ENCODE peak calls at places on chromosomes 4 and X, in eight cellular contexts. T, Q, M, K, J, A, D and E are unnamed samples.
A peak's percentile ranks its signal among the peaks of the same experiment; 100 is the strongest.

GRCh38 chr4:2241003-2241402 is 918 bp downstream of the HAUS3 start:
- DNase-seq in D (no peak), K (no peak), Q (no peak), M (no peak), A (no peak), J (no peak), T (no peak), E (no peak)

GRCh38 chrX:19888419-19888879 is 1.0 kb upstream of the SH3KBP1 start:
- DNase-seq in Q (peak; percentile 29), A (no peak), T (peak; percentile 29), J (peak; percentile 24), D (peak; percentile 79), K (peak; percentile 77), M (no peak), E (peak; percentile 76)

GRCh38 chr4:150510176-150510875 is 71.6 kb upstream of the MAB21L2 start:
- DNase-seq in J (no peak), Q (no peak), M (no peak), T (peak; percentile 62), A (no peak), D (peak; percentile 91), K (peak; percentile 65), E (peak; percentile 65)

GRCh38 chr4:149923736-149924135 is 108.1 kb upstream of the IQCM start:
- DNase-seq in J (no peak), M (no peak), T (no peak), D (no peak), K (no peak), A (no peak), Q (no peak), E (no peak)

GRCh38 chrX:21940356-21940829 is at the start of gene SMS:
- DNase-seq in K (peak; percentile 80), M (peak; percentile 84), D (peak; percentile 67), A (peak; percentile 82), J (peak; percentile 75), Q (peak; percentile 17), T (no peak), E (peak; percentile 86)

GRCh38 chrX:78960888-78961287 is 15.7 kb downstream of the P2RY10 start:
- DNase-seq in J (no peak), A (no peak), D (no peak), T (no peak), K (no peak), Q (no peak), M (no peak), E (no peak)

GRCh38 chr4:185358514-185359433 is 37.0 kb downstream of the LRP2BP start:
- DNase-seq in A (no peak), K (peak; percentile 68), J (no peak), T (no peak), M (no peak), Q (no peak), D (peak; percentile 69), E (peak; percentile 75)

GRCh38 chr4:150411527-150411926 is 170.4 kb upstream of the MAB21L2 start:
- DNase-seq in A (no peak), Q (no peak), T (no peak), M (no peak), D (peak; percentile 6), J (no peak), K (no peak), E (no peak)

GRCh38 chr4:56641494-56642051 is 39.5 kb downstream of the HOPX start:
- DNase-seq in Q (no peak), D (peak; percentile 93), A (no peak), T (peak; percentile 84), J (no peak), K (peak; percentile 94), M (no peak), E (peak; percentile 76)

GRCh38 chrX:108494416-108495095 is 54.9 kb downstream of the COL4A5 start:
- DNase-seq in Q (no peak), M (no peak), A (no peak), D (peak; percentile 20), K (peak; percentile 51), J (no peak), T (no peak), E (peak; percentile 6)

GRCh38 chr4:186291256-186291890 is 25.4 kb downstream of the F11 start:
- DNase-seq in M (no peak), D (no peak), J (no peak), A (no peak), T (no peak), K (no peak), Q (no peak), E (no peak)

GRCh38 chr4:153141238-153141637 is 63.0 kb upstream of the TRIM2 start:
- DNase-seq in J (no peak), Q (no peak), M (no peak), K (no peak), D (no peak), A (no peak), T (no peak), E (no peak)

GRCh38 chr4:169765845-169766244 is 8.1 kb upstream of the HPF1 start:
- DNase-seq in K (peak; percentile 28), A (no peak), Q (no peak), D (no peak), M (no peak), J (no peak), T (no peak), E (no peak)

GRCh38 chr4:38366451-38366850 is 297.5 kb upstream of the KLF3 start:
- DNase-seq in M (peak; percentile 49), T (no peak), K (no peak), A (no peak), Q (no peak), D (peak; percentile 70), J (peak; percentile 47), E (peak; percentile 67)

GRCh38 chr4:106238819-106239420 is 77.1 kb downstream of the TBCK start:
- DNase-seq in K (peak; percentile 54), M (no peak), D (peak; percentile 52), T (no peak), J (no peak), A (no peak), Q (no peak), E (peak; percentile 34)

GRCh38 chr4:152095701-152096070 is 334.9 kb upstream of the GATB start:
- DNase-seq in M (no peak), T (no peak), A (no peak), K (no peak), J (no peak), Q (no peak), D (no peak), E (no peak)

GRCh38 chr4:67288964-67289363 is 256.3 kb downstream of the CENPC start:
- DNase-seq in K (peak; percentile 28), J (no peak), A (no peak), D (peak; percentile 8), T (no peak), Q (no peak), M (no peak), E (peak; percentile 32)

GRCh38 chrX:39762266-39762841 is 335.4 kb downstream of the BCOR start:
- DNase-seq in J (no peak), K (peak; percentile 45), M (no peak), Q (no peak), D (peak; percentile 86), T (peak; percentile 66), A (no peak), E (peak; percentile 66)

GRCh38 chr4:118753685-118754084 is 68.5 kb downstream of the METTL14 start:
- DNase-seq in Q (no peak), M (no peak), T (no peak), K (no peak), D (no peak), A (no peak), J (no peak), E (no peak)

GRCh38 chr4:113678651-113679050 is 82.9 kb downstream of the CAMK2D start:
- DNase-seq in K (no peak), T (no peak), M (no peak), Q (no peak), A (no peak), J (no peak), D (peak; percentile 40), E (no peak)

GRCh38 chr4:25107827-25108516 is 52.3 kb downstream of the SEPSECS start:
- DNase-seq in A (no peak), T (no peak), M (peak; percentile 57), D (no peak), J (no peak), Q (no peak), K (no peak), E (no peak)

GRCh38 chr4:179605196-179605595 is 2163.0 kb upstream of the AGA start:
- DNase-seq in D (peak; percentile 18), A (no peak), K (peak; percentile 19), J (no peak), Q (no peak), M (no peak), T (peak; percentile 23), E (peak; percentile 57)

GRCh38 chr4:104743141-104743748 is 248.6 kb upstream of the CXXC4 start:
- DNase-seq in M (no peak), J (no peak), K (no peak), T (no peak), Q (no peak), A (no peak), D (no peak), E (no peak)

GRCh38 chrX:42739258-42739657 is 38.7 kb downstream of the PPP1R2C start:
- DNase-seq in J (no peak), A (no peak), D (peak; percentile 28), T (no peak), K (no peak), M (no peak), Q (no peak), E (no peak)

GRCh38 chrX:19094654-19095053 is 27.6 kb downstream of the ADGRG2 start:
- DNase-seq in K (no peak), T (no peak), D (no peak), A (peak; percentile 19), J (no peak), Q (no peak), M (no peak), E (no peak)

GRCh38 chr4:53861856-53862610 is 202.4 kb downstream of the CHIC2 start:
- DNase-seq in J (no peak), A (no peak), Q (no peak), T (peak; percentile 89), K (peak; percentile 81), M (peak; percentile 36), D (peak; percentile 97), E (peak; percentile 69)